ENCODE peak calls at places on chromosomes 6 and 20, in six cellular contexts. V is CD8-positive, alpha-beta memory T cell; J is mammary epithelial cell; E is lung; G is WERI-Rb-1; A is GM23248. N is an unnamed sample. For H3K9me3, the result is how much of the 10 kb centered on the place peaks cover.

GRCh38 chr6:45728674-45729073 is 287.0 kb downstream of the CLIC5 start:
- DNase-seq in G (no peak), J (peak), A (peak), V (no peak), E (no peak), N (peak)

GRCh38 chr20:20593447-20594170 is 118.8 kb downstream of the RALGAPA2 start:
- DNase-seq in E (no peak), J (peak), G (peak), V (no peak), A (peak), N (peak)

GRCh38 chr6:26044140-26045045 is 42.8 kb upstream of the HFE start:
- DNase-seq in G (no peak), J (no peak), A (peak), V (peak), E (no peak), N (peak)

GRCh38 chr6:73452107-73452461 is at the start of gene CGAS:
- DNase-seq in A (peak), J (peak), E (peak), G (no peak), V (peak), N (no peak)

GRCh38 chr20:17314262-17314661 is 87.4 kb downstream of the PCSK2 start:
- DNase-seq in V (no peak), A (no peak), J (no peak), G (no peak), E (no peak), N (no peak)

GRCh38 chr6:127484207-127484858 is 25.1 kb upstream of the KIAA0408 start:
- DNase-seq in J (peak), A (peak), G (no peak), V (no peak), E (no peak), N (no peak)

GRCh38 chr6:26593278-26594127 is 3.2 kb upstream of the ABT1 start:
- DNase-seq in E (no peak), J (no peak), V (no peak), G (no peak), A (no peak), N (no peak)

GRCh38 chr20:6828794-6829423 is 61.4 kb downstream of the BMP2 start:
- DNase-seq in G (peak), E (peak), A (peak), V (no peak), J (peak), N (peak)

GRCh38 chr20:57563522-57563921 is 2.6 kb downstream of the PCK1 start:
- DNase-seq in E (no peak), G (no peak), J (no peak), V (no peak), A (no peak), N (no peak)

GRCh38 chr6:116726947-116727346 is 38.6 kb downstream of the FAM162B start:
- DNase-seq in E (no peak), V (no peak), J (no peak), G (no peak), A (no peak), N (no peak)

GRCh38 chr6:107700016-107700335 is 124.1 kb downstream of the SCML4 start:
- DNase-seq in A (no peak), J (no peak), E (no peak), V (no peak), G (no peak), N (no peak)

GRCh38 chr6:15994814-15995459 is 133.9 kb upstream of the MYLIP start:
- DNase-seq in V (no peak), J (no peak), A (no peak), E (no peak), G (no peak), N (no peak)

GRCh38 chr6:139881728-139882211 is 507.3 kb upstream of the CITED2 start:
- DNase-seq in V (no peak), E (no peak), A (peak), J (peak), G (peak), N (no peak)

GRCh38 chr6:72206606-72207005 is 320.3 kb downstream of the RIMS1 start:
- DNase-seq in V (no peak), A (no peak), E (no peak), G (peak), J (no peak), N (no peak)

GRCh38 chr6:135534773-135535380 is 37.3 kb upstream of the AHI1 start:
- DNase-seq in E (no peak), A (peak), J (peak), G (no peak), V (no peak), N (no peak)

GRCh38 chr20:53763707-53764415 is 170.2 kb upstream of the ZNF217 start:
- DNase-seq in J (no peak), V (no peak), G (no peak), E (no peak), A (peak), N (peak)

GRCh38 chr6:169832247-169832948 is 81.0 kb downstream of the ERMARD start:
- DNase-seq in V (no peak), A (no peak), G (no peak), E (peak), J (no peak), N (no peak)

GRCh38 chr6:56758553-56758952 is 115.9 kb upstream of the DST start:
- DNase-seq in A (no peak), G (no peak), E (no peak), V (no peak), J (no peak), N (no peak)

GRCh38 chr20:23232679-23233308 is 117.8 kb upstream of the NXT1 start:
- DNase-seq in G (no peak), A (no peak), J (no peak), V (no peak), E (no peak), N (no peak)
- H3K27ac ChIP-seq in G (no peak), A (no peak), J (no peak), V (no peak), E (no peak), N (peak)

GRCh38 chr6:30283761-30284160 is 43.0 kb upstream of the TRIM39 start:
- DNase-seq in G (no peak), J (no peak), A (no peak), V (no peak), E (no peak), N (no peak)
- H3K9me3 ChIP-seq in G (half or more), J (under half), A (under half), V (half or more), E (under half), N (under half)

GRCh38 chr6:79628466-79629288 is 2.5 kb upstream of the SH3BGRL2 start:
- DNase-seq in V (no peak), J (no peak), G (no peak), E (no peak), A (no peak), N (no peak)
- H3K27ac ChIP-seq in V (no peak), J (no peak), G (no peak), E (no peak), A (no peak), N (no peak)

GRCh38 chr6:87879144-87879861 is 168.3 kb upstream of the SPACA1 start:
- DNase-seq in A (no peak), V (no peak), G (no peak), J (no peak), E (no peak), N (no peak)
- H3K9me3 ChIP-seq in A (under half), V (under half), G (under half), J (under half), E (under half), N (under half)

GRCh38 chr6:12030993-12031550 is 19.0 kb downstream of the HIVEP1 start:
- DNase-seq in A (no peak), G (no peak), J (peak), E (no peak), V (no peak), N (no peak)
- H3K27ac ChIP-seq in A (no peak), G (no peak), J (no peak), E (no peak), V (no peak), N (no peak)

DNA sequence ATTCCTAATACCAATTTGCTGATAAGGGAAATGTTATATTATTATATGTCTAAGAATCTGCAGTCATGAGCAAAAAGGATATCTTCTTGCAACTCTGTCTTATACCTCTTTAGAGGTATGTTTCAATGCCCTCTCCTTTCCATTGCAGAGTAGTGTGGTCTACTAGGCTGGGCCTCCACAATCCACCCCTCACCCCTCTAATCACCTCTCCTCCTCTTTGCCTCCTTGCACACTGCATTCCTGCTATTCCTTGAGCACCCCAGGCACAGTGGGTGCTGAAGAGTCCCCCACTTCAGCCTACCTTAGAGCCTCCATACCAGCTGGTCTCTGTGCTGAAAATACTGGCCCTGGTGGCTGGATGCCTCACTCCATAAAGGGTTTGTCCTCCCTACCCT is 26.9 kb downstream of the ARMC2 start:
- DNase-seq in J (no peak), V (no peak), A (no peak), G (no peak), E (no peak), N (no peak)
- H3K9me3 ChIP-seq in J (under half), V (under half), A (under half), G (under half), E (under half), N (under half)

GRCh38 chr6:22028403-22028802 is 268.4 kb downstream of the PRL start:
- DNase-seq in V (no peak), G (no peak), A (no peak), E (no peak), J (no peak), N (no peak)
- H3K27ac ChIP-seq in V (no peak), G (no peak), A (no peak), E (no peak), J (no peak), N (no peak)

GRCh38 chr20:33821270-33821836 is 10.2 kb downstream of the CHMP4B start:
- DNase-seq in A (no peak), E (no peak), J (no peak), G (no peak), V (no peak), N (no peak)
- H3K9me3 ChIP-seq in A (under half), E (under half), J (under half), G (under half), V (under half), N (under half)

DNA sequence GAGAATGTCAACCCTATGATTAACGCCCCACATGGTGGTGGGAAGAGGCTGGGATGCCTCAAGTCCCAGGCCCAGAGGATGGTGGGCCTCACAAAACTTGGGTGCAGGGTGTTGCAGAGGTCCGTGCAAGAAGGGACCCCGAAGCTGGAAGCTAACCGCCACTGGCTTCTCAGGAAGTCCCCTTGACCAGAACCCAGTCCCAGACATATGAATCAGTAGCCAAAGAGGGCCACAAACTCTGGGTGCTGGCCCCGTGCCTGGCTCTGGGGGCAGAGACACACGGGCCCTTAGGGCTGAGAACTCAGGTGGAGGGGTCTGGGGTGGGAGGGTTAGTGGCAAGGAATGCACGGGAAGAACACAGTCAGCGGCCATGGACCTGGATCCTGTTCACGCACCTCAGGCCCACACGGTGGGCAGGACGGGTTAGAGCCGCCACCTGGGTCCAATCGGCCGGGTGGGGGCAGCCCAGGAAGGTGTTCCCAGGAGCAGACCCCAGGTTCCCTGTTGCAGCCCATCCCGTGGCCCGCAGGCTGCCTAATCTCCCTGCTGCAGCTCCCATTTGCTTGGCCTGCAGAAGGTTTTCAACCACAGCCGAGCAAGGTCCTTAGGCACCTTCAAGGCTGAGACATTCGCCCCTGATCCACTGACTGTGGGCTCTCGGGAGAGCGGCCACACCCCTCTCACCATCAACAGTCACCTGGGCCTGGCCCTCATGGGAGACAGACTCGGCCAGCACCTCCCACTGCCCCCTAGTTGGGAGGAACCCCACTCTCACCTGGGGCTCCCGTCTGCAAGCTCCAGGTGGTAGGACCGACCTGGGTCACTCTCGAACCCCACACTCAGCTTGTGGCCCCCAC is 51.0 kb downstream of the YTHDF1 start:
- DNase-seq in G (no peak), V (no peak), J (no peak), A (no peak), E (no peak), N (no peak)
- H3K27ac ChIP-seq in G (no peak), V (no peak), J (no peak), A (no peak), E (no peak), N (no peak)

DNA sequence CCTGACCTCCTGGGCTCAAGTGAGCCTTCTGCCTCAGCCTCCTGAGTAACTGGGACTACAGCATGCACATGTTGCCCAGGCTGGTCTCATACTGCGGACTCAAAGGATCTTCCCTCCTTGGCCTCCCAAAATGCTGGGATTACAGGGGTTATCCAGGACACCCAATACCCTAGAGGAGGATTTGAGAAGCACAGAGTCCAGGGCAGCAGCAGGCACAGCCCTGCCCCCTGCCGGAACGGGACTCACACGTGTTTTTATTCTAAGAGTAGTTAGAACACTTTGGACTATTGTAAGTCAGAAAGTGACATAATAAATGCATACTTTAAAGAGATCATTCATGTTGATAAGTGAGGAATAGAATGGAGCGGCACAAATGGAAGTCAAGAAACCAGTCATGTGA is 80.2 kb downstream of the C6orf118 start:
- DNase-seq in V (no peak), A (no peak), E (no peak), G (peak), J (no peak), N (no peak)
- H3K9me3 ChIP-seq in V (under half), A (under half), E (under half), G (under half), J (under half), N (under half)

N was measured in SJSA1.